ENCODE peak calls at places on chromosomes 7 and 10, in ten cellular contexts. L is iPS DF 19.7; T is cardiac fibroblast; B is activated CD8-positive, alpha-beta memory T cell treated with anti-CD3 and anti-CD28 coated beads, Interleukin-2, amount 50 U/mL, for 4 hours; M is suprapubic skin; C is GOT3; D is GF-D8; F is CD8-positive, alpha-beta T cell; A is H54; Z is GM04503. X is an unnamed sample.

GRCh38 chr10:87092861-87093460 is 1.7 kb downstream of the GLUD1 start:
- DNase-seq in F (no peak), Z (no peak), M (no peak), C (no peak), D (no peak), A (peak; percentile 31), B (no peak), L (no peak), T (peak; percentile 39), X (peak; percentile 82)

GRCh38 chr10:117460846-117461765 is 81.4 kb upstream of the EMX2 start:
- DNase-seq in F (no peak), C (no peak), B (no peak), D (no peak), T (no peak), A (no peak), M (no peak), L (no peak), Z (peak; percentile 96), X (no peak)

GRCh38 chr7:28442540-28443420 is 30.5 kb downstream of the CREB5 start:
- DNase-seq in A (no peak), M (no peak), D (no peak), C (no peak), Z (no peak), L (no peak), F (no peak), T (no peak), B (no peak), X (no peak)

GRCh38 chr7:28362812-28363211 is 49.5 kb upstream of the CREB5 start:
- DNase-seq in M (no peak), Z (no peak), C (no peak), T (no peak), A (no peak), L (no peak), F (no peak), B (no peak), D (no peak), X (no peak)

GRCh38 chr7:99387912-99388311 is 13.4 kb downstream of the ARPC1B start:
- DNase-seq in A (no peak), C (no peak), Z (no peak), T (no peak), L (no peak), M (no peak), F (no peak), D (no peak), B (no peak), X (no peak)

GRCh38 chr10:86871563-86872183 is 85.7 kb downstream of the MMRN2 start:
- DNase-seq in Z (no peak), F (no peak), M (no peak), A (no peak), L (peak; percentile 64), D (no peak), B (no peak), C (no peak), T (peak; percentile 23), X (peak; percentile 95)

GRCh38 chr10:110529596-110530011 is 31.9 kb downstream of the DUSP5 start:
- DNase-seq in Z (no peak), A (no peak), F (no peak), C (no peak), M (no peak), B (no peak), T (no peak), D (no peak), L (no peak), X (peak; percentile 90)

GRCh38 chr7:50662996-50663395 is 97.8 kb upstream of the DDC start:
- DNase-seq in M (no peak), Z (no peak), B (no peak), T (no peak), F (no peak), C (no peak), A (no peak), L (no peak), D (no peak), X (no peak)

GRCh38 chr7:73520673-73521635 is 1.1 kb downstream of the BAZ1B start:
- DNase-seq in C (no peak), F (no peak), Z (no peak), A (no peak), D (no peak), T (peak; percentile 38), B (no peak), M (peak; percentile 47), L (no peak), X (peak; percentile 69)

GRCh38 chr10:124961248-124961570 is 19.3 kb downstream of the ZRANB1 start:
- DNase-seq in B (no peak), F (no peak), C (no peak), D (no peak), M (no peak), Z (no peak), T (no peak), L (no peak), A (no peak), X (no peak)

GRCh38 chr10:96706331-96706853 is 13.9 kb downstream of the PIK3AP1 start:
- DNase-seq in D (no peak), T (no peak), A (no peak), L (no peak), Z (no peak), B (no peak), M (no peak), C (no peak), F (no peak), X (no peak)

GRCh38 chr7:116500071-116500853 is 724 bp downstream of the CAV2 start:
- DNase-seq in C (no peak), A (no peak), D (no peak), M (no peak), L (no peak), F (no peak), T (peak; percentile 69), Z (no peak), B (peak; percentile 26), X (peak; percentile 79)

GRCh38 chr10:117241541-117242462 is 888 bp downstream of the SLC18A2 start:
- DNase-seq in B (no peak), M (no peak), T (peak; percentile 5), D (no peak), Z (no peak), L (no peak), F (no peak), A (no peak), C (no peak), X (no peak)

GRCh38 chr10:28250782-28251181 is 52.1 kb downstream of the MPP7 start:
- DNase-seq in F (no peak), L (no peak), C (no peak), T (peak; percentile 37), B (no peak), Z (no peak), A (no peak), D (no peak), M (no peak), X (no peak)

GRCh38 chr7:134690614-134691504 is 44.2 kb downstream of the BPGM start:
- DNase-seq in C (no peak), T (peak; percentile 39), Z (no peak), B (no peak), F (no peak), D (no peak), A (no peak), L (no peak), M (no peak), X (no peak)

GRCh38 chr7:19213746-19214145 is 68.5 kb upstream of the FERD3L start:
- DNase-seq in D (no peak), M (no peak), L (no peak), F (no peak), B (no peak), A (no peak), C (no peak), T (no peak), Z (no peak), X (no peak)

GRCh38 chr7:157760004-157760730 is 423.4 kb downstream of the DNAJB6 start:
- DNase-seq in C (no peak), M (no peak), F (no peak), L (no peak), B (no peak), A (no peak), Z (no peak), D (no peak), T (no peak), X (peak; percentile 42)

GRCh38 chr7:55210716-55211115 is 154.4 kb upstream of the LANCL2 start:
- DNase-seq in B (no peak), A (no peak), M (no peak), F (no peak), D (no peak), T (no peak), C (no peak), Z (no peak), L (no peak), X (no peak)

GRCh38 chr10:121668336-121669009 is 70.2 kb upstream of the FGFR2 start:
- DNase-seq in A (peak; percentile 26), B (no peak), T (peak; percentile 17), C (no peak), L (no peak), Z (no peak), F (no peak), M (no peak), D (no peak), X (peak; percentile 93)

GRCh38 chr7:80924090-80924489 is 5.2 kb upstream of the SEMA3C start:
- DNase-seq in C (no peak), M (no peak), D (no peak), F (no peak), Z (no peak), T (no peak), A (no peak), B (no peak), L (no peak), X (no peak)

GRCh38 chr7:103317009-103317408 is 19.8 kb downstream of the PMPCB start:
- DNase-seq in D (no peak), T (no peak), A (no peak), M (no peak), C (no peak), Z (no peak), F (no peak), B (no peak), L (no peak), X (no peak)

GRCh38 chr7:129958643-129959479 is 6.1 kb upstream of the UBE2H start:
- DNase-seq in T (peak; percentile 81), Z (no peak), C (no peak), L (no peak), M (no peak), D (peak; percentile 39), A (no peak), B (no peak), F (no peak), X (peak; percentile 31)

GRCh38 chr10:3737811-3738311 is 47.1 kb downstream of the KLF6 start:
- DNase-seq in T (no peak), D (no peak), C (no peak), F (no peak), B (no peak), M (no peak), Z (no peak), L (no peak), A (no peak), X (peak; percentile 84)

GRCh38 chr10:19658131-19658530 is 158.1 kb upstream of the PLXDC2 start:
- DNase-seq in M (no peak), A (no peak), D (no peak), Z (no peak), T (peak; percentile 23), C (no peak), F (no peak), B (no peak), L (no peak), X (no peak)

GRCh38 chr7:134613623-134614347 is 32.9 kb upstream of the BPGM start:
- DNase-seq in B (no peak), M (no peak), A (peak; percentile 18), C (peak; percentile 49), L (no peak), F (no peak), Z (peak; percentile 98), T (peak; percentile 97), D (no peak), X (no peak)

GRCh38 chr7:22675917-22676343 is 51.1 kb upstream of the IL6 start:
- DNase-seq in L (no peak), D (no peak), T (peak; percentile 65), Z (no peak), M (no peak), B (no peak), F (no peak), C (no peak), A (no peak), X (no peak)

GRCh38 chr10:63720072-63720537 is 198.9 kb downstream of the REEP3 start:
- DNase-seq in C (no peak), Z (no peak), D (no peak), F (peak; percentile 4), A (no peak), B (peak; percentile 54), L (no peak), M (no peak), T (peak; percentile 66), X (peak; percentile 82)

GRCh38 chr10:73886085-73886529 is 11.8 kb upstream of the CAMK2G start:
- DNase-seq in M (peak; percentile 81), T (peak; percentile 87), B (peak; percentile 64), C (peak; percentile 24), L (no peak), A (peak; percentile 85), Z (no peak), D (peak; percentile 21), F (peak; percentile 34), X (peak; percentile 88)

X was measured in mesendoderm.